ENCODE peak calls at places on chromosomes 6 and 20, in seven cellular contexts. One of them, this sample, is unnamed.

GRCh38 chr6:166304106-166304505 is 4.1 kb downstream of the PRR18 start:
- DNase-seq in uterus: no peak
- DNase-seq in NCI-H345: no peak
- DNase-seq in colonic mucosa: no peak
- DNase-seq in NCI-H460: no peak
- DNase-seq in activated T-helper 1 cell treated with anti-CD3 and anti-CD28 coated beads, Interleukin-2, amount 50 U/mL, for 16 hours: no peak
- DNase-seq in lower lobe of right lung: no peak
- DNase-seq in this sample: no peak

GRCh38 chr6:17865243-17865642 is 122.2 kb downstream of the KIF13A start:
- DNase-seq in uterus: peak
- DNase-seq in NCI-H345: peak
- DNase-seq in colonic mucosa: peak
- DNase-seq in NCI-H460: no peak
- DNase-seq in activated T-helper 1 cell treated with anti-CD3 and anti-CD28 coated beads, Interleukin-2, amount 50 U/mL, for 16 hours: no peak
- DNase-seq in lower lobe of right lung: no peak
- DNase-seq in this sample: peak

GRCh38 chr6:124368131-124368530 is 564.5 kb downstream of the NKAIN2 start:
- DNase-seq in uterus: no peak
- DNase-seq in NCI-H345: no peak
- DNase-seq in colonic mucosa: no peak
- DNase-seq in NCI-H460: no peak
- DNase-seq in activated T-helper 1 cell treated with anti-CD3 and anti-CD28 coated beads, Interleukin-2, amount 50 U/mL, for 16 hours: no peak
- DNase-seq in lower lobe of right lung: no peak
- DNase-seq in this sample: no peak

GRCh38 chr20:58450259-58450658 is 61.2 kb downstream of the VAPB start:
- DNase-seq in uterus: no peak
- DNase-seq in NCI-H345: no peak
- DNase-seq in colonic mucosa: no peak
- DNase-seq in NCI-H460: no peak
- DNase-seq in activated T-helper 1 cell treated with anti-CD3 and anti-CD28 coated beads, Interleukin-2, amount 50 U/mL, for 16 hours: no peak
- DNase-seq in lower lobe of right lung: no peak
- DNase-seq in this sample: no peak

GRCh38 chr6:147141690-147142308 is 62.4 kb upstream of the STXBP5 start:
- DNase-seq in uterus: no peak
- DNase-seq in NCI-H345: peak
- DNase-seq in colonic mucosa: no peak
- DNase-seq in NCI-H460: no peak
- DNase-seq in activated T-helper 1 cell treated with anti-CD3 and anti-CD28 coated beads, Interleukin-2, amount 50 U/mL, for 16 hours: no peak
- DNase-seq in lower lobe of right lung: no peak
- DNase-seq in this sample: no peak

GRCh38 chr20:49846206-49846807 is 33.7 kb downstream of the SLC9A8 start:
- DNase-seq in uterus: no peak
- DNase-seq in NCI-H345: peak
- DNase-seq in colonic mucosa: peak
- DNase-seq in NCI-H460: peak
- DNase-seq in activated T-helper 1 cell treated with anti-CD3 and anti-CD28 coated beads, Interleukin-2, amount 50 U/mL, for 16 hours: peak
- DNase-seq in lower lobe of right lung: no peak
- DNase-seq in this sample: no peak

GRCh38 chr20:34691838-34692237 is 12.3 kb upstream of the TP53INP2 start:
- DNase-seq in uterus: no peak
- DNase-seq in NCI-H345: no peak
- DNase-seq in colonic mucosa: no peak
- DNase-seq in NCI-H460: no peak
- DNase-seq in activated T-helper 1 cell treated with anti-CD3 and anti-CD28 coated beads, Interleukin-2, amount 50 U/mL, for 16 hours: no peak
- DNase-seq in lower lobe of right lung: no peak
- DNase-seq in this sample: no peak

GRCh38 chr6:35357671-35358070 is 15.3 kb downstream of the PPARD start:
- DNase-seq in uterus: no peak
- DNase-seq in NCI-H345: no peak
- DNase-seq in colonic mucosa: no peak
- DNase-seq in NCI-H460: no peak
- DNase-seq in activated T-helper 1 cell treated with anti-CD3 and anti-CD28 coated beads, Interleukin-2, amount 50 U/mL, for 16 hours: no peak
- DNase-seq in lower lobe of right lung: no peak
- DNase-seq in this sample: no peak

GRCh38 chr20:62053465-62054196 is 12.1 kb downstream of the TAF4 start:
- DNase-seq in uterus: no peak
- DNase-seq in NCI-H345: no peak
- DNase-seq in colonic mucosa: no peak
- DNase-seq in NCI-H460: no peak
- DNase-seq in activated T-helper 1 cell treated with anti-CD3 and anti-CD28 coated beads, Interleukin-2, amount 50 U/mL, for 16 hours: no peak
- DNase-seq in lower lobe of right lung: no peak
- DNase-seq in this sample: no peak

GRCh38 chr20:58432190-58432954 is 43.3 kb downstream of the VAPB start:
- DNase-seq in uterus: no peak
- DNase-seq in NCI-H345: no peak
- DNase-seq in colonic mucosa: no peak
- DNase-seq in NCI-H460: no peak
- DNase-seq in activated T-helper 1 cell treated with anti-CD3 and anti-CD28 coated beads, Interleukin-2, amount 50 U/mL, for 16 hours: no peak
- DNase-seq in lower lobe of right lung: no peak
- DNase-seq in this sample: no peak

This sample was measured in left colon.